ENCODE peak calls at places on chromosomes 6 and 20, in seven cellular contexts. O is natural killer cell; Y is naive thymus-derived CD4-positive, alpha-beta T cell; K is heart left ventricle; D is activated CD4-positive, alpha-beta T cell treated with anti-CD3 and anti-CD28 coated beads for 24 hours; C is stimulated activated CD4-positive, alpha-beta T cell treated with anti-CD3 and anti-CD28 coated beads, Interleukin-15, amount 100 ng/mL, for 1 hour; T is PC-9. P is an unnamed sample.

GRCh38 chr6:125154184-125155135 is 887 bp downstream of the TPD52L1 start:
- DNase-seq in O (no peak), Y (peak; percentile 16), K (peak; percentile 42), D (peak; percentile 6), C (no peak), T (peak; percentile 73), P (no peak)

GRCh38 chr20:25418779-25419178 is 11.3 kb downstream of the GINS1 start:
- DNase-seq in O (no peak), Y (no peak), K (no peak), D (no peak), C (no peak), T (no peak), P (no peak)

GRCh38 chr20:1820137-1821074 is 74.8 kb upstream of the SIRPA start:
- DNase-seq in O (no peak), Y (no peak), K (no peak), D (no peak), C (no peak), T (no peak), P (no peak)

GRCh38 chr6:109580519-109580918 is 97.5 kb upstream of the ZBTB24 start:
- DNase-seq in O (no peak), Y (no peak), K (no peak), D (no peak), C (no peak), T (no peak), P (no peak)

GRCh38 chr6:41560440-41561192 is 14.4 kb downstream of the FOXP4 start:
- DNase-seq in O (peak; percentile 73), Y (peak; percentile 88), K (peak; percentile 77), D (peak; percentile 77), C (peak; percentile 69), T (no peak), P (no peak)

GRCh38 chr6:25172819-25173218 is 106.4 kb upstream of the CARMIL1 start:
- DNase-seq in O (no peak), Y (no peak), K (no peak), D (no peak), C (no peak), T (peak; percentile 67), P (no peak)

GRCh38 chr6:153941768-153942167 is 97.3 kb upstream of the OPRM1 start:
- DNase-seq in O (no peak), Y (no peak), K (no peak), D (no peak), C (no peak), T (no peak), P (no peak)

GRCh38 chr6:166492092-166492491 is 94.4 kb downstream of the RAMACL start:
- DNase-seq in O (no peak), Y (no peak), K (no peak), D (no peak), C (no peak), T (no peak), P (no peak)

GRCh38 chr20:57480444-57481152 is 44.3 kb downstream of the CTCFL start:
- DNase-seq in O (no peak), Y (peak; percentile 43), K (no peak), D (no peak), C (no peak), T (no peak), P (no peak)

GRCh38 chr6:149699150-149699549 is 18.8 kb downstream of the LATS1 start:
- DNase-seq in O (no peak), Y (no peak), K (no peak), D (no peak), C (no peak), T (no peak), P (no peak)

GRCh38 chr6:45591306-45591705 is 213.6 kb upstream of the SUPT3H start:
- DNase-seq in O (no peak), Y (no peak), K (no peak), D (no peak), C (no peak), T (no peak), P (no peak)

GRCh38 chr6:113876654-113877053 is 19.5 kb downstream of the MARCKS start:
- DNase-seq in O (no peak), Y (no peak), K (no peak), D (no peak), C (no peak), T (no peak), P (no peak)

GRCh38 chr20:36493801-36494114 is 47.6 kb upstream of the MYL9 start:
- DNase-seq in O (no peak), Y (no peak), K (peak; percentile 79), D (no peak), C (no peak), T (no peak), P (no peak)

GRCh38 chr20:49475979-49476378 is 6.5 kb downstream of the KCNB1 start:
- DNase-seq in O (no peak), Y (no peak), K (no peak), D (no peak), C (no peak), T (no peak), P (no peak)

GRCh38 chr20:1537731-1538058 is 19.8 kb downstream of the SIRPD start:
- DNase-seq in O (no peak), Y (no peak), K (peak; percentile 59), D (no peak), C (no peak), T (no peak), P (no peak)

GRCh38 chr20:63519765-63520593 is 586 bp upstream of the PPDPF start:
- DNase-seq in O (peak; percentile 61), Y (no peak), K (peak; percentile 83), D (peak; percentile 49), C (peak; percentile 45), T (peak; percentile 77), P (no peak)

GRCh38 chr6:22057962-22058361 is 238.9 kb downstream of the PRL start:
- DNase-seq in O (no peak), Y (no peak), K (no peak), D (no peak), C (no peak), T (no peak), P (no peak)

GRCh38 chr6:155248021-155249001 is 15.5 kb upstream of the CLDN20 start:
- DNase-seq in O (no peak), Y (no peak), K (no peak), D (no peak), C (no peak), T (peak; percentile 61), P (no peak)

GRCh38 chr6:77463881-77464867 is 883 bp upstream of the HTR1B start:
- DNase-seq in O (no peak), Y (no peak), K (no peak), D (no peak), C (no peak), T (no peak), P (no peak)

GRCh38 chr6:163626073-163626867 is 211.8 kb downstream of the QKI start:
- DNase-seq in O (no peak), Y (no peak), K (no peak), D (no peak), C (no peak), T (no peak), P (no peak)

GRCh38 chr20:44092551-44093248 is 94.3 kb downstream of the JPH2 start:
- DNase-seq in O (no peak), Y (peak; percentile 47), K (no peak), D (no peak), C (no peak), T (peak; percentile 32), P (no peak)

GRCh38 chr6:121771937-121772717 is 336.7 kb downstream of the GJA1 start:
- DNase-seq in O (no peak), Y (no peak), K (no peak), D (no peak), C (no peak), T (no peak), P (no peak)

GRCh38 chr6:87653074-87653962 is 48.7 kb downstream of the AKIRIN2 start:
- DNase-seq in O (no peak), Y (no peak), K (no peak), D (no peak), C (no peak), T (no peak), P (no peak)

P was measured in cerebellar nuclear complex.